ENCODE peak calls at places on chromosomes 16 and 17, in nine cellular contexts. One of them, this sample, is unnamed.

GRCh38 chr17:60163108-60163784 is 13.5 kb downstream of the CA4 start:
- DNase-seq in stimulated activated CD4-positive, alpha-beta T cell treated with anti-CD3 and anti-CD28 coated beads, Interleukin-15, amount 100 ng/mL, for 1 hour: no peak
- DNase-seq in left colon: peak; percentile 9
- DNase-seq in skeletal muscle cell: no peak
- DNase-seq in stimulated activated effector memory CD8-positive, alpha-beta T cell treated with anti-CD3 and anti-CD28 coated beads, Interleukin-12 subunit alpha, Interleukin-12 subunit beta, amount 100 ng/mL, for 72 hours: no peak
- DNase-seq in HFFc6: no peak
- DNase-seq in activated T-helper 9 cell treated with anti-CD3 and anti-CD28 coated beads, Interleukin-2, amount 50 U/mL, for 16 hours: no peak
- DNase-seq in cortex of kidney: no peak
- DNase-seq in G401: no peak
- DNase-seq in this sample: no peak

GRCh38 chr17:78501241-78502036 is 75.8 kb downstream of the DNAH17 start:
- DNase-seq in HFFc6: no peak
- DNase-seq in activated T-helper 9 cell treated with anti-CD3 and anti-CD28 coated beads, Interleukin-2, amount 50 U/mL, for 16 hours: no peak
- DNase-seq in stimulated activated effector memory CD8-positive, alpha-beta T cell treated with anti-CD3 and anti-CD28 coated beads, Interleukin-12 subunit alpha, Interleukin-12 subunit beta, amount 100 ng/mL, for 72 hours: no peak
- DNase-seq in stimulated activated CD4-positive, alpha-beta T cell treated with anti-CD3 and anti-CD28 coated beads, Interleukin-15, amount 100 ng/mL, for 1 hour: no peak
- DNase-seq in skeletal muscle cell: no peak
- DNase-seq in cortex of kidney: no peak
- DNase-seq in G401: no peak
- DNase-seq in left colon: no peak
- DNase-seq in this sample: no peak

GRCh38 chr17:33218657-33219298 is 74.3 kb downstream of the ASIC2 start:
- DNase-seq in stimulated activated CD4-positive, alpha-beta T cell treated with anti-CD3 and anti-CD28 coated beads, Interleukin-15, amount 100 ng/mL, for 1 hour: no peak
- DNase-seq in activated T-helper 9 cell treated with anti-CD3 and anti-CD28 coated beads, Interleukin-2, amount 50 U/mL, for 16 hours: no peak
- DNase-seq in G401: no peak
- DNase-seq in HFFc6: peak; percentile 5
- DNase-seq in stimulated activated effector memory CD8-positive, alpha-beta T cell treated with anti-CD3 and anti-CD28 coated beads, Interleukin-12 subunit alpha, Interleukin-12 subunit beta, amount 100 ng/mL, for 72 hours: no peak
- DNase-seq in left colon: no peak
- DNase-seq in skeletal muscle cell: no peak
- DNase-seq in cortex of kidney: no peak
- DNase-seq in this sample: no peak

GRCh38 chr17:3685174-3685812 is 10.7 kb downstream of the P2RX5 start:
- DNase-seq in activated T-helper 9 cell treated with anti-CD3 and anti-CD28 coated beads, Interleukin-2, amount 50 U/mL, for 16 hours: no peak
- DNase-seq in G401: no peak
- DNase-seq in skeletal muscle cell: no peak
- DNase-seq in stimulated activated effector memory CD8-positive, alpha-beta T cell treated with anti-CD3 and anti-CD28 coated beads, Interleukin-12 subunit alpha, Interleukin-12 subunit beta, amount 100 ng/mL, for 72 hours: no peak
- DNase-seq in HFFc6: no peak
- DNase-seq in cortex of kidney: no peak
- DNase-seq in left colon: no peak
- DNase-seq in stimulated activated CD4-positive, alpha-beta T cell treated with anti-CD3 and anti-CD28 coated beads, Interleukin-15, amount 100 ng/mL, for 1 hour: no peak
- DNase-seq in this sample: no peak

GRCh38 chr16:981695-982151 is at the start of gene SOX8:
- DNase-seq in skeletal muscle cell: no peak
- DNase-seq in stimulated activated CD4-positive, alpha-beta T cell treated with anti-CD3 and anti-CD28 coated beads, Interleukin-15, amount 100 ng/mL, for 1 hour: no peak
- DNase-seq in activated T-helper 9 cell treated with anti-CD3 and anti-CD28 coated beads, Interleukin-2, amount 50 U/mL, for 16 hours: no peak
- DNase-seq in stimulated activated effector memory CD8-positive, alpha-beta T cell treated with anti-CD3 and anti-CD28 coated beads, Interleukin-12 subunit alpha, Interleukin-12 subunit beta, amount 100 ng/mL, for 72 hours: no peak
- DNase-seq in HFFc6: no peak
- DNase-seq in cortex of kidney: no peak
- DNase-seq in left colon: no peak
- DNase-seq in G401: no peak
- DNase-seq in this sample: no peak

GRCh38 chr16:66258916-66259845 is 107.3 kb upstream of the CDH5 start:
- DNase-seq in stimulated activated CD4-positive, alpha-beta T cell treated with anti-CD3 and anti-CD28 coated beads, Interleukin-15, amount 100 ng/mL, for 1 hour: no peak
- DNase-seq in cortex of kidney: no peak
- DNase-seq in G401: no peak
- DNase-seq in skeletal muscle cell: no peak
- DNase-seq in left colon: no peak
- DNase-seq in HFFc6: no peak
- DNase-seq in activated T-helper 9 cell treated with anti-CD3 and anti-CD28 coated beads, Interleukin-2, amount 50 U/mL, for 16 hours: no peak
- DNase-seq in stimulated activated effector memory CD8-positive, alpha-beta T cell treated with anti-CD3 and anti-CD28 coated beads, Interleukin-12 subunit alpha, Interleukin-12 subunit beta, amount 100 ng/mL, for 72 hours: no peak
- DNase-seq in this sample: peak; percentile 11

GRCh38 chr17:77266891-77267341 is 126.1 kb downstream of the SEC14L1 start:
- DNase-seq in stimulated activated CD4-positive, alpha-beta T cell treated with anti-CD3 and anti-CD28 coated beads, Interleukin-15, amount 100 ng/mL, for 1 hour: no peak
- DNase-seq in skeletal muscle cell: no peak
- DNase-seq in G401: no peak
- DNase-seq in HFFc6: no peak
- DNase-seq in activated T-helper 9 cell treated with anti-CD3 and anti-CD28 coated beads, Interleukin-2, amount 50 U/mL, for 16 hours: no peak
- DNase-seq in stimulated activated effector memory CD8-positive, alpha-beta T cell treated with anti-CD3 and anti-CD28 coated beads, Interleukin-12 subunit alpha, Interleukin-12 subunit beta, amount 100 ng/mL, for 72 hours: no peak
- DNase-seq in left colon: no peak
- DNase-seq in cortex of kidney: no peak
- DNase-seq in this sample: no peak

GRCh38 chr16:57092786-57093301 is 461 bp downstream of the CPNE2 start:
- DNase-seq in skeletal muscle cell: no peak
- DNase-seq in stimulated activated effector memory CD8-positive, alpha-beta T cell treated with anti-CD3 and anti-CD28 coated beads, Interleukin-12 subunit alpha, Interleukin-12 subunit beta, amount 100 ng/mL, for 72 hours: peak; percentile 76
- DNase-seq in HFFc6: no peak
- DNase-seq in G401: no peak
- DNase-seq in activated T-helper 9 cell treated with anti-CD3 and anti-CD28 coated beads, Interleukin-2, amount 50 U/mL, for 16 hours: peak; percentile 31
- DNase-seq in left colon: peak; percentile 70
- DNase-seq in cortex of kidney: no peak
- DNase-seq in stimulated activated CD4-positive, alpha-beta T cell treated with anti-CD3 and anti-CD28 coated beads, Interleukin-15, amount 100 ng/mL, for 1 hour: peak; percentile 42
- DNase-seq in this sample: no peak

GRCh38 chr16:70789231-70789926 is 11.6 kb downstream of the VAC14 start:
- DNase-seq in cortex of kidney: no peak
- DNase-seq in HFFc6: peak; percentile 29
- DNase-seq in G401: peak; percentile 19
- DNase-seq in left colon: no peak
- DNase-seq in skeletal muscle cell: peak; percentile 53
- DNase-seq in stimulated activated CD4-positive, alpha-beta T cell treated with anti-CD3 and anti-CD28 coated beads, Interleukin-15, amount 100 ng/mL, for 1 hour: no peak
- DNase-seq in activated T-helper 9 cell treated with anti-CD3 and anti-CD28 coated beads, Interleukin-2, amount 50 U/mL, for 16 hours: no peak
- DNase-seq in stimulated activated effector memory CD8-positive, alpha-beta T cell treated with anti-CD3 and anti-CD28 coated beads, Interleukin-12 subunit alpha, Interleukin-12 subunit beta, amount 100 ng/mL, for 72 hours: no peak
- DNase-seq in this sample: peak; percentile 57

GRCh38 chr17:72104863-72105234 is 16.0 kb upstream of the SOX9 start:
- DNase-seq in stimulated activated effector memory CD8-positive, alpha-beta T cell treated with anti-CD3 and anti-CD28 coated beads, Interleukin-12 subunit alpha, Interleukin-12 subunit beta, amount 100 ng/mL, for 72 hours: no peak
- DNase-seq in left colon: no peak
- DNase-seq in activated T-helper 9 cell treated with anti-CD3 and anti-CD28 coated beads, Interleukin-2, amount 50 U/mL, for 16 hours: no peak
- DNase-seq in G401: no peak
- DNase-seq in cortex of kidney: no peak
- DNase-seq in stimulated activated CD4-positive, alpha-beta T cell treated with anti-CD3 and anti-CD28 coated beads, Interleukin-15, amount 100 ng/mL, for 1 hour: no peak
- DNase-seq in HFFc6: no peak
- DNase-seq in skeletal muscle cell: no peak
- DNase-seq in this sample: no peak

GRCh38 chr17:79887451-79887991 is 48.3 kb upstream of the CBX4 start:
- DNase-seq in cortex of kidney: no peak
- DNase-seq in skeletal muscle cell: no peak
- DNase-seq in left colon: no peak
- DNase-seq in stimulated activated CD4-positive, alpha-beta T cell treated with anti-CD3 and anti-CD28 coated beads, Interleukin-15, amount 100 ng/mL, for 1 hour: no peak
- DNase-seq in stimulated activated effector memory CD8-positive, alpha-beta T cell treated with anti-CD3 and anti-CD28 coated beads, Interleukin-12 subunit alpha, Interleukin-12 subunit beta, amount 100 ng/mL, for 72 hours: no peak
- DNase-seq in HFFc6: no peak
- DNase-seq in G401: no peak
- DNase-seq in activated T-helper 9 cell treated with anti-CD3 and anti-CD28 coated beads, Interleukin-2, amount 50 U/mL, for 16 hours: no peak
- DNase-seq in this sample: no peak

GRCh38 chr16:19804538-19805323 is 79.9 kb downstream of the GPRC5B start:
- DNase-seq in cortex of kidney: no peak
- DNase-seq in activated T-helper 9 cell treated with anti-CD3 and anti-CD28 coated beads, Interleukin-2, amount 50 U/mL, for 16 hours: no peak
- DNase-seq in stimulated activated CD4-positive, alpha-beta T cell treated with anti-CD3 and anti-CD28 coated beads, Interleukin-15, amount 100 ng/mL, for 1 hour: no peak
- DNase-seq in stimulated activated effector memory CD8-positive, alpha-beta T cell treated with anti-CD3 and anti-CD28 coated beads, Interleukin-12 subunit alpha, Interleukin-12 subunit beta, amount 100 ng/mL, for 72 hours: no peak
- DNase-seq in left colon: peak; percentile 42
- DNase-seq in HFFc6: no peak
- DNase-seq in skeletal muscle cell: no peak
- DNase-seq in G401: no peak
- DNase-seq in this sample: peak; percentile 58

GRCh38 chr16:87897563-87898505 is 28.5 kb upstream of the SLC7A5 start:
- DNase-seq in G401: peak; percentile 92
- DNase-seq in HFFc6: no peak
- DNase-seq in stimulated activated effector memory CD8-positive, alpha-beta T cell treated with anti-CD3 and anti-CD28 coated beads, Interleukin-12 subunit alpha, Interleukin-12 subunit beta, amount 100 ng/mL, for 72 hours: peak; percentile 79
- DNase-seq in stimulated activated CD4-positive, alpha-beta T cell treated with anti-CD3 and anti-CD28 coated beads, Interleukin-15, amount 100 ng/mL, for 1 hour: peak; percentile 32
- DNase-seq in cortex of kidney: no peak
- DNase-seq in left colon: no peak
- DNase-seq in activated T-helper 9 cell treated with anti-CD3 and anti-CD28 coated beads, Interleukin-2, amount 50 U/mL, for 16 hours: peak; percentile 25
- DNase-seq in skeletal muscle cell: no peak
- DNase-seq in this sample: no peak

GRCh38 chr17:7313028-7313889 is 1.9 kb downstream of the GPS2 start:
- DNase-seq in G401: peak; percentile 14
- DNase-seq in cortex of kidney: no peak
- DNase-seq in left colon: no peak
- DNase-seq in skeletal muscle cell: no peak
- DNase-seq in HFFc6: no peak
- DNase-seq in activated T-helper 9 cell treated with anti-CD3 and anti-CD28 coated beads, Interleukin-2, amount 50 U/mL, for 16 hours: no peak
- DNase-seq in stimulated activated CD4-positive, alpha-beta T cell treated with anti-CD3 and anti-CD28 coated beads, Interleukin-15, amount 100 ng/mL, for 1 hour: no peak
- DNase-seq in stimulated activated effector memory CD8-positive, alpha-beta T cell treated with anti-CD3 and anti-CD28 coated beads, Interleukin-12 subunit alpha, Interleukin-12 subunit beta, amount 100 ng/mL, for 72 hours: no peak
- DNase-seq in this sample: no peak

GRCh38 chr17:79657861-79658810 is 47.3 kb upstream of the RBFOX3 start:
- DNase-seq in left colon: no peak
- DNase-seq in G401: peak; percentile 34
- DNase-seq in stimulated activated effector memory CD8-positive, alpha-beta T cell treated with anti-CD3 and anti-CD28 coated beads, Interleukin-12 subunit alpha, Interleukin-12 subunit beta, amount 100 ng/mL, for 72 hours: peak; percentile 40
- DNase-seq in activated T-helper 9 cell treated with anti-CD3 and anti-CD28 coated beads, Interleukin-2, amount 50 U/mL, for 16 hours: no peak
- DNase-seq in skeletal muscle cell: no peak
- DNase-seq in stimulated activated CD4-positive, alpha-beta T cell treated with anti-CD3 and anti-CD28 coated beads, Interleukin-15, amount 100 ng/mL, for 1 hour: no peak
- DNase-seq in cortex of kidney: no peak
- DNase-seq in HFFc6: no peak
- DNase-seq in this sample: no peak

GRCh38 chr16:85699628-85700027 is 10.9 kb upstream of the GINS2 start:
- DNase-seq in activated T-helper 9 cell treated with anti-CD3 and anti-CD28 coated beads, Interleukin-2, amount 50 U/mL, for 16 hours: no peak
- DNase-seq in stimulated activated CD4-positive, alpha-beta T cell treated with anti-CD3 and anti-CD28 coated beads, Interleukin-15, amount 100 ng/mL, for 1 hour: no peak
- DNase-seq in left colon: no peak
- DNase-seq in G401: peak; percentile 62
- DNase-seq in skeletal muscle cell: peak; percentile 31
- DNase-seq in cortex of kidney: no peak
- DNase-seq in HFFc6: peak; percentile 50
- DNase-seq in stimulated activated effector memory CD8-positive, alpha-beta T cell treated with anti-CD3 and anti-CD28 coated beads, Interleukin-12 subunit alpha, Interleukin-12 subunit beta, amount 100 ng/mL, for 72 hours: no peak
- DNase-seq in this sample: no peak

GRCh38 chr16:78812582-78812981 is 713.1 kb downstream of the WWOX start:
- DNase-seq in stimulated activated CD4-positive, alpha-beta T cell treated with anti-CD3 and anti-CD28 coated beads, Interleukin-15, amount 100 ng/mL, for 1 hour: no peak
- DNase-seq in HFFc6: no peak
- DNase-seq in skeletal muscle cell: no peak
- DNase-seq in activated T-helper 9 cell treated with anti-CD3 and anti-CD28 coated beads, Interleukin-2, amount 50 U/mL, for 16 hours: no peak
- DNase-seq in G401: no peak
- DNase-seq in cortex of kidney: no peak
- DNase-seq in left colon: no peak
- DNase-seq in stimulated activated effector memory CD8-positive, alpha-beta T cell treated with anti-CD3 and anti-CD28 coated beads, Interleukin-12 subunit alpha, Interleukin-12 subunit beta, amount 100 ng/mL, for 72 hours: no peak
- DNase-seq in this sample: no peak

GRCh38 chr16:64238576-64238975 is 883.3 kb downstream of the CDH11 start:
- DNase-seq in G401: no peak
- DNase-seq in activated T-helper 9 cell treated with anti-CD3 and anti-CD28 coated beads, Interleukin-2, amount 50 U/mL, for 16 hours: no peak
- DNase-seq in stimulated activated effector memory CD8-positive, alpha-beta T cell treated with anti-CD3 and anti-CD28 coated beads, Interleukin-12 subunit alpha, Interleukin-12 subunit beta, amount 100 ng/mL, for 72 hours: no peak
- DNase-seq in cortex of kidney: no peak
- DNase-seq in HFFc6: peak; percentile 73
- DNase-seq in stimulated activated CD4-positive, alpha-beta T cell treated with anti-CD3 and anti-CD28 coated beads, Interleukin-15, amount 100 ng/mL, for 1 hour: no peak
- DNase-seq in left colon: no peak
- DNase-seq in skeletal muscle cell: no peak
- DNase-seq in this sample: no peak

GRCh38 chr17:4199818-4200402 is 56.9 kb downstream of the CYB5D2 start:
- DNase-seq in stimulated activated effector memory CD8-positive, alpha-beta T cell treated with anti-CD3 and anti-CD28 coated beads, Interleukin-12 subunit alpha, Interleukin-12 subunit beta, amount 100 ng/mL, for 72 hours: no peak
- DNase-seq in cortex of kidney: no peak
- DNase-seq in skeletal muscle cell: no peak
- DNase-seq in HFFc6: no peak
- DNase-seq in left colon: no peak
- DNase-seq in G401: peak; percentile 30
- DNase-seq in stimulated activated CD4-positive, alpha-beta T cell treated with anti-CD3 and anti-CD28 coated beads, Interleukin-15, amount 100 ng/mL, for 1 hour: no peak
- DNase-seq in activated T-helper 9 cell treated with anti-CD3 and anti-CD28 coated beads, Interleukin-2, amount 50 U/mL, for 16 hours: no peak
- DNase-seq in this sample: no peak

GRCh38 chr17:42247734-42248133 is 28.5 kb downstream of the STAT5B start:
- DNase-seq in HFFc6: peak; percentile 59
- DNase-seq in stimulated activated CD4-positive, alpha-beta T cell treated with anti-CD3 and anti-CD28 coated beads, Interleukin-15, amount 100 ng/mL, for 1 hour: no peak
- DNase-seq in G401: no peak
- DNase-seq in cortex of kidney: no peak
- DNase-seq in activated T-helper 9 cell treated with anti-CD3 and anti-CD28 coated beads, Interleukin-2, amount 50 U/mL, for 16 hours: no peak
- DNase-seq in stimulated activated effector memory CD8-positive, alpha-beta T cell treated with anti-CD3 and anti-CD28 coated beads, Interleukin-12 subunit alpha, Interleukin-12 subunit beta, amount 100 ng/mL, for 72 hours: no peak
- DNase-seq in skeletal muscle cell: no peak
- DNase-seq in left colon: no peak
- DNase-seq in this sample: no peak

GRCh38 chr16:78638371-78638770 is 538.9 kb downstream of the WWOX start:
- DNase-seq in G401: no peak
- DNase-seq in cortex of kidney: no peak
- DNase-seq in stimulated activated effector memory CD8-positive, alpha-beta T cell treated with anti-CD3 and anti-CD28 coated beads, Interleukin-12 subunit alpha, Interleukin-12 subunit beta, amount 100 ng/mL, for 72 hours: no peak
- DNase-seq in left colon: no peak
- DNase-seq in skeletal muscle cell: no peak
- DNase-seq in activated T-helper 9 cell treated with anti-CD3 and anti-CD28 coated beads, Interleukin-2, amount 50 U/mL, for 16 hours: no peak
- DNase-seq in stimulated activated CD4-positive, alpha-beta T cell treated with anti-CD3 and anti-CD28 coated beads, Interleukin-15, amount 100 ng/mL, for 1 hour: no peak
- DNase-seq in HFFc6: no peak
- DNase-seq in this sample: no peak

GRCh38 chr17:28720247-28720996 is 637 bp downstream of the RPL23A start:
- DNase-seq in stimulated activated CD4-positive, alpha-beta T cell treated with anti-CD3 and anti-CD28 coated beads, Interleukin-15, amount 100 ng/mL, for 1 hour: no peak
- DNase-seq in skeletal muscle cell: no peak
- DNase-seq in cortex of kidney: no peak
- DNase-seq in G401: no peak
- DNase-seq in stimulated activated effector memory CD8-positive, alpha-beta T cell treated with anti-CD3 and anti-CD28 coated beads, Interleukin-12 subunit alpha, Interleukin-12 subunit beta, amount 100 ng/mL, for 72 hours: peak; percentile 67
- DNase-seq in left colon: no peak
- DNase-seq in activated T-helper 9 cell treated with anti-CD3 and anti-CD28 coated beads, Interleukin-2, amount 50 U/mL, for 16 hours: peak; percentile 15
- DNase-seq in HFFc6: no peak
- DNase-seq in this sample: no peak

GRCh38 chr16:15708096-15708495 is 58.1 kb downstream of the NDE1 start:
- DNase-seq in activated T-helper 9 cell treated with anti-CD3 and anti-CD28 coated beads, Interleukin-2, amount 50 U/mL, for 16 hours: no peak
- DNase-seq in stimulated activated effector memory CD8-positive, alpha-beta T cell treated with anti-CD3 and anti-CD28 coated beads, Interleukin-12 subunit alpha, Interleukin-12 subunit beta, amount 100 ng/mL, for 72 hours: no peak
- DNase-seq in left colon: no peak
- DNase-seq in stimulated activated CD4-positive, alpha-beta T cell treated with anti-CD3 and anti-CD28 coated beads, Interleukin-15, amount 100 ng/mL, for 1 hour: no peak
- DNase-seq in cortex of kidney: no peak
- DNase-seq in skeletal muscle cell: no peak
- DNase-seq in G401: no peak
- DNase-seq in HFFc6: no peak
- DNase-seq in this sample: no peak

GRCh38 chr17:27631897-27632725 is 1.1 kb downstream of the LGALS9 start:
- DNase-seq in cortex of kidney: no peak
- DNase-seq in G401: no peak
- DNase-seq in activated T-helper 9 cell treated with anti-CD3 and anti-CD28 coated beads, Interleukin-2, amount 50 U/mL, for 16 hours: no peak
- DNase-seq in stimulated activated effector memory CD8-positive, alpha-beta T cell treated with anti-CD3 and anti-CD28 coated beads, Interleukin-12 subunit alpha, Interleukin-12 subunit beta, amount 100 ng/mL, for 72 hours: no peak
- DNase-seq in skeletal muscle cell: no peak
- DNase-seq in stimulated activated CD4-positive, alpha-beta T cell treated with anti-CD3 and anti-CD28 coated beads, Interleukin-15, amount 100 ng/mL, for 1 hour: no peak
- DNase-seq in HFFc6: no peak
- DNase-seq in left colon: peak; percentile 55
- DNase-seq in this sample: no peak